ENCODE peak calls at places on chromosomes 12 and 14, in seven cellular contexts. D, H, M, P, C, T and W are unnamed samples.

GRCh38 chr12:108194585-108194984 is 65.5 kb downstream of the WSCD2 start:
- DNase-seq in D (no peak), H (no peak), M (no peak), P (no peak), C (no peak), T (no peak), W (no peak)

GRCh38 chr12:50215033-50215432 is 47.9 kb upstream of the CERS5 start:
- DNase-seq in D (no peak), H (no peak), M (no peak), P (no peak), C (no peak), T (no peak), W (no peak)

GRCh38 chr12:119669744-119670472 is 2.0 kb downstream of the PRKAB1 start:
- DNase-seq in D (no peak), H (no peak), M (no peak), P (no peak), C (no peak), T (peak; percentile 17), W (no peak)

GRCh38 chr12:50039151-50039835 is 14.0 kb upstream of the RACGAP1 start:
- DNase-seq in D (peak; percentile 90), H (peak; percentile 83), M (peak; percentile 93), P (peak; percentile 36), C (peak; percentile 91), T (peak; percentile 87), W (peak; percentile 99)

GRCh38 chr12:65965358-65965757 is 141.1 kb downstream of the HMGA2 start:
- DNase-seq in D (peak; percentile 34), H (no peak), M (no peak), P (no peak), C (no peak), T (no peak), W (no peak)

GRCh38 chr14:93725993-93726392 is 62.3 kb downstream of the PRIMA1 start:
- DNase-seq in D (no peak), H (no peak), M (no peak), P (no peak), C (no peak), T (no peak), W (no peak)

GRCh38 chr14:89308232-89308959 is 108.6 kb downstream of the FOXN3 start:
- DNase-seq in D (no peak), H (no peak), M (no peak), P (no peak), C (no peak), T (no peak), W (no peak)

GRCh38 chr12:113933201-113933786 is 32.8 kb downstream of the RBM19 start:
- DNase-seq in D (peak; percentile 78), H (no peak), M (no peak), P (no peak), C (no peak), T (no peak), W (no peak)

GRCh38 chr12:81450920-81451739 is 308.0 kb downstream of the PPFIA2 start:
- DNase-seq in D (peak; percentile 65), H (no peak), M (no peak), P (peak; percentile 35), C (no peak), T (no peak), W (no peak)

GRCh38 chr12:57146925-57147640 is at the start of gene LRP1-AS:
- DNase-seq in D (no peak), H (no peak), M (no peak), P (no peak), C (no peak), T (no peak), W (no peak)

GRCh38 chr12:101051901-101052550 is 158.0 kb downstream of the SLC5A8 start:
- DNase-seq in D (peak; percentile 65), H (no peak), M (no peak), P (no peak), C (no peak), T (no peak), W (no peak)

GRCh38 chr12:1204581-1205121 is 213.6 kb downstream of the ERC1 start:
- DNase-seq in D (peak; percentile 52), H (no peak), M (no peak), P (no peak), C (no peak), T (peak; percentile 30), W (no peak)

GRCh38 chr12:22539055-22539454 is 5.3 kb downstream of the C2CD5 start:
- DNase-seq in D (no peak), H (no peak), M (no peak), P (no peak), C (no peak), T (no peak), W (no peak)

GRCh38 chr12:109916045-109916444 is 16.0 kb downstream of the TCHP start:
- DNase-seq in D (no peak), H (no peak), M (no peak), P (no peak), C (no peak), T (no peak), W (no peak)

GRCh38 chr12:118983147-118983824 is 1.9 kb downstream of the SRRM4 start:
- DNase-seq in D (no peak), H (no peak), M (no peak), P (no peak), C (no peak), T (no peak), W (no peak)

GRCh38 chr12:42382013-42382696 is 56.2 kb downstream of the PPHLN1 start:
- DNase-seq in D (peak; percentile 51), H (no peak), M (no peak), P (no peak), C (no peak), T (no peak), W (no peak)

GRCh38 chr14:93794756-93795155 is 6.5 kb upstream of the PRIMA1 start:
- DNase-seq in D (no peak), H (no peak), M (no peak), P (no peak), C (no peak), T (no peak), W (no peak)

GRCh38 chr12:9794484-9795063 is 32.7 kb upstream of the KLRF1 start:
- DNase-seq in D (no peak), H (no peak), M (no peak), P (no peak), C (no peak), T (no peak), W (no peak)

GRCh38 chr12:41967668-41968649 is 176.7 kb downstream of the GXYLT1 start:
- DNase-seq in D (peak; percentile 86), H (no peak), M (no peak), P (no peak), C (no peak), T (no peak), W (peak; percentile 36)

GRCh38 chr12:113755098-113755497 is 211.0 kb downstream of the RBM19 start:
- DNase-seq in D (no peak), H (no peak), M (no peak), P (no peak), C (no peak), T (no peak), W (no peak)

GRCh38 chr12:115337693-115338543 is 653.9 kb upstream of the TBX3 start:
- DNase-seq in D (peak; percentile 90), H (no peak), M (no peak), P (no peak), C (no peak), T (no peak), W (no peak)

GRCh38 chr12:71010143-71010479 is 89.6 kb upstream of the PTPRR start:
- DNase-seq in D (no peak), H (no peak), M (no peak), P (no peak), C (no peak), T (no peak), W (no peak)

GRCh38 chr14:50303744-50304471 is 8.1 kb downstream of the L2HGDH start:
- DNase-seq in D (peak; percentile 96), H (no peak), M (no peak), P (no peak), C (no peak), T (no peak), W (no peak)

GRCh38 chr14:97101561-97101960 is 304.4 kb downstream of the VRK1 start:
- DNase-seq in D (no peak), H (no peak), M (no peak), P (no peak), C (no peak), T (no peak), W (no peak)

GRCh38 chr12:49330032-49330619 is 6.9 kb downstream of the C1QL4 start:
- DNase-seq in D (no peak), H (no peak), M (no peak), P (no peak), C (no peak), T (no peak), W (no peak)

GRCh38 chr14:24339284-24340151 is at the start of gene RIPK3:
- DNase-seq in D (no peak), H (peak; percentile 54), M (no peak), P (no peak), C (peak; percentile 82), T (peak; percentile 85), W (no peak)

GRCh38 chr12:119594399-119594730 is 791 bp downstream of the TMEM233 start:
- DNase-seq in D (no peak), H (no peak), M (no peak), P (no peak), C (no peak), T (no peak), W (no peak)

GRCh38 chr14:76995279-76996035 is 33.1 kb downstream of the IRF2BPL start:
- DNase-seq in D (no peak), H (no peak), M (no peak), P (no peak), C (no peak), T (no peak), W (no peak)

GRCh38 chr12:57842342-57843294 is 3.9 kb downstream of the CTDSP2 start:
- DNase-seq in D (no peak), H (no peak), M (no peak), P (no peak), C (no peak), T (peak; percentile 47), W (no peak)